ENCODE peak calls at places on chromosomes 2 and 18, in eight cellular contexts. One of them, this sample, is unnamed.

GRCh38 chr2:206920936-206921335 is 18.4 kb upstream of the CPO start:
- DNase-seq in HFFc6: no peak
- DNase-seq in NCI-H2081 treated with DMSO at 0.1 percent for 48 hours: no peak
- DNase-seq in stimulated activated CD8-positive, alpha-beta memory T cell treated with anti-CD3 and anti-CD28 coated beads, Interleukin-15, amount 100 ng/mL, for 1 hour: no peak
- DNase-seq in substantia nigra: no peak
- DNase-seq in activated CD4-positive, CD25-positive, alpha-beta regulatory T cell treated with anti-CD3 and anti-CD28 coated beads, Interleukin-2, amount 50 U/mL, for 72 hours: no peak
- DNase-seq in naive thymus-derived CD4-positive, alpha-beta T cell: no peak
- DNase-seq in H7: no peak
- DNase-seq in this sample: no peak

GRCh38 chr2:160432633-160433032 is 61.0 kb downstream of the RBMS1 start:
- DNase-seq in HFFc6: peak
- DNase-seq in NCI-H2081 treated with DMSO at 0.1 percent for 48 hours: no peak
- DNase-seq in stimulated activated CD8-positive, alpha-beta memory T cell treated with anti-CD3 and anti-CD28 coated beads, Interleukin-15, amount 100 ng/mL, for 1 hour: no peak
- DNase-seq in substantia nigra: no peak
- DNase-seq in activated CD4-positive, CD25-positive, alpha-beta regulatory T cell treated with anti-CD3 and anti-CD28 coated beads, Interleukin-2, amount 50 U/mL, for 72 hours: no peak
- DNase-seq in naive thymus-derived CD4-positive, alpha-beta T cell: no peak
- DNase-seq in H7: no peak
- DNase-seq in this sample: no peak

GRCh38 chr2:1543776-1544477 is 130.7 kb downstream of the TPO start:
- DNase-seq in HFFc6: no peak
- DNase-seq in NCI-H2081 treated with DMSO at 0.1 percent for 48 hours: no peak
- DNase-seq in stimulated activated CD8-positive, alpha-beta memory T cell treated with anti-CD3 and anti-CD28 coated beads, Interleukin-15, amount 100 ng/mL, for 1 hour: no peak
- DNase-seq in substantia nigra: no peak
- DNase-seq in activated CD4-positive, CD25-positive, alpha-beta regulatory T cell treated with anti-CD3 and anti-CD28 coated beads, Interleukin-2, amount 50 U/mL, for 72 hours: no peak
- DNase-seq in naive thymus-derived CD4-positive, alpha-beta T cell: no peak
- DNase-seq in H7: no peak
- DNase-seq in this sample: no peak

GRCh38 chr2:200749631-200750322 is 61.9 kb upstream of the BZW1 start:
- DNase-seq in HFFc6: no peak
- DNase-seq in NCI-H2081 treated with DMSO at 0.1 percent for 48 hours: no peak
- DNase-seq in stimulated activated CD8-positive, alpha-beta memory T cell treated with anti-CD3 and anti-CD28 coated beads, Interleukin-15, amount 100 ng/mL, for 1 hour: no peak
- DNase-seq in substantia nigra: no peak
- DNase-seq in activated CD4-positive, CD25-positive, alpha-beta regulatory T cell treated with anti-CD3 and anti-CD28 coated beads, Interleukin-2, amount 50 U/mL, for 72 hours: no peak
- DNase-seq in naive thymus-derived CD4-positive, alpha-beta T cell: no peak
- DNase-seq in H7: no peak
- DNase-seq in this sample: no peak

GRCh38 chr2:96764253-96764637 is 3.5 kb downstream of the CNNM4 start:
- DNase-seq in HFFc6: no peak
- DNase-seq in NCI-H2081 treated with DMSO at 0.1 percent for 48 hours: no peak
- DNase-seq in stimulated activated CD8-positive, alpha-beta memory T cell treated with anti-CD3 and anti-CD28 coated beads, Interleukin-15, amount 100 ng/mL, for 1 hour: no peak
- DNase-seq in substantia nigra: no peak
- DNase-seq in activated CD4-positive, CD25-positive, alpha-beta regulatory T cell treated with anti-CD3 and anti-CD28 coated beads, Interleukin-2, amount 50 U/mL, for 72 hours: no peak
- DNase-seq in naive thymus-derived CD4-positive, alpha-beta T cell: no peak
- DNase-seq in H7: peak
- DNase-seq in this sample: no peak

GRCh38 chr2:72994991-72995380 is 76.5 kb downstream of the SFXN5 start:
- DNase-seq in HFFc6: no peak
- DNase-seq in NCI-H2081 treated with DMSO at 0.1 percent for 48 hours: no peak
- DNase-seq in stimulated activated CD8-positive, alpha-beta memory T cell treated with anti-CD3 and anti-CD28 coated beads, Interleukin-15, amount 100 ng/mL, for 1 hour: no peak
- DNase-seq in substantia nigra: no peak
- DNase-seq in activated CD4-positive, CD25-positive, alpha-beta regulatory T cell treated with anti-CD3 and anti-CD28 coated beads, Interleukin-2, amount 50 U/mL, for 72 hours: no peak
- DNase-seq in naive thymus-derived CD4-positive, alpha-beta T cell: no peak
- DNase-seq in H7: peak
- DNase-seq in this sample: no peak

GRCh38 chr2:119749405-119750066 is 10.2 kb upstream of the PTPN4 start:
- DNase-seq in HFFc6: peak
- DNase-seq in NCI-H2081 treated with DMSO at 0.1 percent for 48 hours: no peak
- DNase-seq in stimulated activated CD8-positive, alpha-beta memory T cell treated with anti-CD3 and anti-CD28 coated beads, Interleukin-15, amount 100 ng/mL, for 1 hour: no peak
- DNase-seq in substantia nigra: no peak
- DNase-seq in activated CD4-positive, CD25-positive, alpha-beta regulatory T cell treated with anti-CD3 and anti-CD28 coated beads, Interleukin-2, amount 50 U/mL, for 72 hours: no peak
- DNase-seq in naive thymus-derived CD4-positive, alpha-beta T cell: no peak
- DNase-seq in H7: no peak
- DNase-seq in this sample: no peak

GRCh38 chr18:77021075-77021474 is 111.5 kb downstream of the MBP start:
- DNase-seq in HFFc6: no peak
- DNase-seq in NCI-H2081 treated with DMSO at 0.1 percent for 48 hours: no peak
- DNase-seq in stimulated activated CD8-positive, alpha-beta memory T cell treated with anti-CD3 and anti-CD28 coated beads, Interleukin-15, amount 100 ng/mL, for 1 hour: no peak
- DNase-seq in substantia nigra: no peak
- DNase-seq in activated CD4-positive, CD25-positive, alpha-beta regulatory T cell treated with anti-CD3 and anti-CD28 coated beads, Interleukin-2, amount 50 U/mL, for 72 hours: no peak
- DNase-seq in naive thymus-derived CD4-positive, alpha-beta T cell: no peak
- DNase-seq in H7: no peak
- DNase-seq in this sample: no peak

GRCh38 chr2:76748581-76749296 is 773.4 kb downstream of the LRRTM4 start:
- DNase-seq in HFFc6: no peak
- DNase-seq in NCI-H2081 treated with DMSO at 0.1 percent for 48 hours: no peak
- DNase-seq in stimulated activated CD8-positive, alpha-beta memory T cell treated with anti-CD3 and anti-CD28 coated beads, Interleukin-15, amount 100 ng/mL, for 1 hour: no peak
- DNase-seq in substantia nigra: no peak
- DNase-seq in activated CD4-positive, CD25-positive, alpha-beta regulatory T cell treated with anti-CD3 and anti-CD28 coated beads, Interleukin-2, amount 50 U/mL, for 72 hours: no peak
- DNase-seq in naive thymus-derived CD4-positive, alpha-beta T cell: no peak
- DNase-seq in H7: no peak
- DNase-seq in this sample: no peak

GRCh38 chr2:225402200-225402776 is 2.8 kb downstream of the NYAP2 start:
- DNase-seq in HFFc6: no peak
- DNase-seq in NCI-H2081 treated with DMSO at 0.1 percent for 48 hours: no peak
- DNase-seq in stimulated activated CD8-positive, alpha-beta memory T cell treated with anti-CD3 and anti-CD28 coated beads, Interleukin-15, amount 100 ng/mL, for 1 hour: no peak
- DNase-seq in substantia nigra: no peak
- DNase-seq in activated CD4-positive, CD25-positive, alpha-beta regulatory T cell treated with anti-CD3 and anti-CD28 coated beads, Interleukin-2, amount 50 U/mL, for 72 hours: no peak
- DNase-seq in naive thymus-derived CD4-positive, alpha-beta T cell: no peak
- DNase-seq in H7: no peak
- DNase-seq in this sample: no peak

GRCh38 chr2:24886640-24887324 is 33.3 kb downstream of the ADCY3 start:
- DNase-seq in HFFc6: peak
- DNase-seq in NCI-H2081 treated with DMSO at 0.1 percent for 48 hours: no peak
- DNase-seq in stimulated activated CD8-positive, alpha-beta memory T cell treated with anti-CD3 and anti-CD28 coated beads, Interleukin-15, amount 100 ng/mL, for 1 hour: no peak
- DNase-seq in substantia nigra: no peak
- DNase-seq in activated CD4-positive, CD25-positive, alpha-beta regulatory T cell treated with anti-CD3 and anti-CD28 coated beads, Interleukin-2, amount 50 U/mL, for 72 hours: no peak
- DNase-seq in naive thymus-derived CD4-positive, alpha-beta T cell: no peak
- DNase-seq in H7: no peak
- DNase-seq in this sample: peak

GRCh38 chr2:165793161-165793778 is 777 bp downstream of the GALNT3 start:
- DNase-seq in HFFc6: no peak
- DNase-seq in NCI-H2081 treated with DMSO at 0.1 percent for 48 hours: no peak
- DNase-seq in stimulated activated CD8-positive, alpha-beta memory T cell treated with anti-CD3 and anti-CD28 coated beads, Interleukin-15, amount 100 ng/mL, for 1 hour: no peak
- DNase-seq in substantia nigra: peak
- DNase-seq in activated CD4-positive, CD25-positive, alpha-beta regulatory T cell treated with anti-CD3 and anti-CD28 coated beads, Interleukin-2, amount 50 U/mL, for 72 hours: no peak
- DNase-seq in naive thymus-derived CD4-positive, alpha-beta T cell: peak
- DNase-seq in H7: peak
- DNase-seq in this sample: peak

GRCh38 chr2:130798472-130799221 is 38.1 kb upstream of the ARHGEF4 start:
- DNase-seq in HFFc6: no peak
- DNase-seq in NCI-H2081 treated with DMSO at 0.1 percent for 48 hours: no peak
- DNase-seq in stimulated activated CD8-positive, alpha-beta memory T cell treated with anti-CD3 and anti-CD28 coated beads, Interleukin-15, amount 100 ng/mL, for 1 hour: no peak
- DNase-seq in substantia nigra: peak
- DNase-seq in activated CD4-positive, CD25-positive, alpha-beta regulatory T cell treated with anti-CD3 and anti-CD28 coated beads, Interleukin-2, amount 50 U/mL, for 72 hours: no peak
- DNase-seq in naive thymus-derived CD4-positive, alpha-beta T cell: no peak
- DNase-seq in H7: peak
- DNase-seq in this sample: no peak

GRCh38 chr2:241635756-241636155 is 1.2 kb downstream of the THAP4 start:
- DNase-seq in HFFc6: no peak
- DNase-seq in NCI-H2081 treated with DMSO at 0.1 percent for 48 hours: no peak
- DNase-seq in stimulated activated CD8-positive, alpha-beta memory T cell treated with anti-CD3 and anti-CD28 coated beads, Interleukin-15, amount 100 ng/mL, for 1 hour: no peak
- DNase-seq in substantia nigra: no peak
- DNase-seq in activated CD4-positive, CD25-positive, alpha-beta regulatory T cell treated with anti-CD3 and anti-CD28 coated beads, Interleukin-2, amount 50 U/mL, for 72 hours: no peak
- DNase-seq in naive thymus-derived CD4-positive, alpha-beta T cell: no peak
- DNase-seq in H7: no peak
- DNase-seq in this sample: no peak

GRCh38 chr18:11998182-11998581 is 16.9 kb downstream of the IMPA2 start:
- DNase-seq in HFFc6: no peak
- DNase-seq in NCI-H2081 treated with DMSO at 0.1 percent for 48 hours: no peak
- DNase-seq in stimulated activated CD8-positive, alpha-beta memory T cell treated with anti-CD3 and anti-CD28 coated beads, Interleukin-15, amount 100 ng/mL, for 1 hour: no peak
- DNase-seq in substantia nigra: peak
- DNase-seq in activated CD4-positive, CD25-positive, alpha-beta regulatory T cell treated with anti-CD3 and anti-CD28 coated beads, Interleukin-2, amount 50 U/mL, for 72 hours: no peak
- DNase-seq in naive thymus-derived CD4-positive, alpha-beta T cell: no peak
- DNase-seq in H7: no peak
- DNase-seq in this sample: no peak

GRCh38 chr2:234494361-234495075 is 2.4 kb downstream of the ARL4C start:
- DNase-seq in HFFc6: no peak
- DNase-seq in NCI-H2081 treated with DMSO at 0.1 percent for 48 hours: no peak
- DNase-seq in stimulated activated CD8-positive, alpha-beta memory T cell treated with anti-CD3 and anti-CD28 coated beads, Interleukin-15, amount 100 ng/mL, for 1 hour: no peak
- DNase-seq in substantia nigra: no peak
- DNase-seq in activated CD4-positive, CD25-positive, alpha-beta regulatory T cell treated with anti-CD3 and anti-CD28 coated beads, Interleukin-2, amount 50 U/mL, for 72 hours: no peak
- DNase-seq in naive thymus-derived CD4-positive, alpha-beta T cell: no peak
- DNase-seq in H7: peak
- DNase-seq in this sample: no peak

GRCh38 chr18:42168487-42168886 is 213.5 kb downstream of the PIK3C3 start:
- DNase-seq in HFFc6: no peak
- DNase-seq in NCI-H2081 treated with DMSO at 0.1 percent for 48 hours: no peak
- DNase-seq in stimulated activated CD8-positive, alpha-beta memory T cell treated with anti-CD3 and anti-CD28 coated beads, Interleukin-15, amount 100 ng/mL, for 1 hour: no peak
- DNase-seq in substantia nigra: no peak
- DNase-seq in activated CD4-positive, CD25-positive, alpha-beta regulatory T cell treated with anti-CD3 and anti-CD28 coated beads, Interleukin-2, amount 50 U/mL, for 72 hours: no peak
- DNase-seq in naive thymus-derived CD4-positive, alpha-beta T cell: no peak
- DNase-seq in H7: no peak
- DNase-seq in this sample: no peak

GRCh38 chr2:223760838-223761502 is 76.4 kb downstream of the AP1S3 start:
- DNase-seq in HFFc6: peak
- DNase-seq in NCI-H2081 treated with DMSO at 0.1 percent for 48 hours: no peak
- DNase-seq in stimulated activated CD8-positive, alpha-beta memory T cell treated with anti-CD3 and anti-CD28 coated beads, Interleukin-15, amount 100 ng/mL, for 1 hour: peak
- DNase-seq in substantia nigra: no peak
- DNase-seq in activated CD4-positive, CD25-positive, alpha-beta regulatory T cell treated with anti-CD3 and anti-CD28 coated beads, Interleukin-2, amount 50 U/mL, for 72 hours: no peak
- DNase-seq in naive thymus-derived CD4-positive, alpha-beta T cell: peak
- DNase-seq in H7: peak
- DNase-seq in this sample: no peak

GRCh38 chr2:136117391-136117841 is 533 bp downstream of the CXCR4 start:
- DNase-seq in HFFc6: no peak
- DNase-seq in NCI-H2081 treated with DMSO at 0.1 percent for 48 hours: no peak
- DNase-seq in stimulated activated CD8-positive, alpha-beta memory T cell treated with anti-CD3 and anti-CD28 coated beads, Interleukin-15, amount 100 ng/mL, for 1 hour: no peak
- DNase-seq in substantia nigra: peak
- DNase-seq in activated CD4-positive, CD25-positive, alpha-beta regulatory T cell treated with anti-CD3 and anti-CD28 coated beads, Interleukin-2, amount 50 U/mL, for 72 hours: no peak
- DNase-seq in naive thymus-derived CD4-positive, alpha-beta T cell: no peak
- DNase-seq in H7: peak
- DNase-seq in this sample: no peak

GRCh38 chr2:9207641-9208301 is 1.2 kb downstream of the ASAP2 start:
- DNase-seq in HFFc6: no peak
- DNase-seq in NCI-H2081 treated with DMSO at 0.1 percent for 48 hours: no peak
- DNase-seq in stimulated activated CD8-positive, alpha-beta memory T cell treated with anti-CD3 and anti-CD28 coated beads, Interleukin-15, amount 100 ng/mL, for 1 hour: no peak
- DNase-seq in substantia nigra: no peak
- DNase-seq in activated CD4-positive, CD25-positive, alpha-beta regulatory T cell treated with anti-CD3 and anti-CD28 coated beads, Interleukin-2, amount 50 U/mL, for 72 hours: no peak
- DNase-seq in naive thymus-derived CD4-positive, alpha-beta T cell: no peak
- DNase-seq in H7: peak
- DNase-seq in this sample: no peak

GRCh38 chr2:154720642-154721041 is 22.1 kb downstream of the KCNJ3 start:
- DNase-seq in HFFc6: no peak
- DNase-seq in NCI-H2081 treated with DMSO at 0.1 percent for 48 hours: no peak
- DNase-seq in stimulated activated CD8-positive, alpha-beta memory T cell treated with anti-CD3 and anti-CD28 coated beads, Interleukin-15, amount 100 ng/mL, for 1 hour: no peak
- DNase-seq in substantia nigra: no peak
- DNase-seq in activated CD4-positive, CD25-positive, alpha-beta regulatory T cell treated with anti-CD3 and anti-CD28 coated beads, Interleukin-2, amount 50 U/mL, for 72 hours: no peak
- DNase-seq in naive thymus-derived CD4-positive, alpha-beta T cell: no peak
- DNase-seq in H7: no peak
- DNase-seq in this sample: no peak

GRCh38 chr18:73895701-73896100 is 251.9 kb downstream of the FBXO15 start:
- DNase-seq in HFFc6: no peak
- DNase-seq in NCI-H2081 treated with DMSO at 0.1 percent for 48 hours: no peak
- DNase-seq in stimulated activated CD8-positive, alpha-beta memory T cell treated with anti-CD3 and anti-CD28 coated beads, Interleukin-15, amount 100 ng/mL, for 1 hour: no peak
- DNase-seq in substantia nigra: no peak
- DNase-seq in activated CD4-positive, CD25-positive, alpha-beta regulatory T cell treated with anti-CD3 and anti-CD28 coated beads, Interleukin-2, amount 50 U/mL, for 72 hours: no peak
- DNase-seq in naive thymus-derived CD4-positive, alpha-beta T cell: no peak
- DNase-seq in H7: peak
- DNase-seq in this sample: no peak

This sample was measured in memory B cell.